ENCODE peak calls at places on chromosomes 6 and 20, in seven cellular contexts. L is HEK293T, U is EL, S is keratinocyte, J is endothelial cell, T is epithelial cell of esophagus, E is cardiac fibroblast. K is an unnamed sample.

GRCh38 chr6:150293423-150294280 is 75.2 kb upstream of the IYD start:
- DNase-seq in L (no peak), U (peak; percentile 53), S (no peak), J (no peak), T (peak; percentile 93), E (peak; percentile 77), K (no peak)

GRCh38 chr20:48682529-48683385 is 145.0 kb downstream of the PREX1 start:
- DNase-seq in L (peak; percentile 41), U (peak; percentile 93), S (no peak), J (peak; percentile 31), T (peak; percentile 12), E (peak; percentile 99), K (peak; percentile 96)

GRCh38 chr6:33768644-33769120 is 20.2 kb downstream of the LEMD2 start:
- DNase-seq in L (peak; percentile 83), U (peak; percentile 84), S (peak; percentile 26), J (peak; percentile 96), T (peak; percentile 75), E (peak; percentile 90), K (peak; percentile 98)

GRCh38 chr6:161368514-161368913 is 94.7 kb upstream of the AGPAT4 start:
- DNase-seq in L (no peak), U (no peak), S (no peak), J (no peak), T (no peak), E (no peak), K (no peak)

GRCh38 chr6:138692058-138692977 is 81.3 kb upstream of the CCDC28A start:
- DNase-seq in L (peak; percentile 91), U (peak; percentile 64), S (no peak), J (peak; percentile 86), T (peak; percentile 56), E (peak; percentile 71), K (peak; percentile 80)

GRCh38 chr6:101605874-101606273 is 212.4 kb downstream of the GRIK2 start:
- DNase-seq in L (peak; percentile 3), U (no peak), S (no peak), J (no peak), T (peak; percentile 82), E (no peak), K (no peak)

GRCh38 chr6:82072113-82072512 is 175.4 kb downstream of the IBTK start:
- DNase-seq in L (no peak), U (no peak), S (no peak), J (no peak), T (no peak), E (no peak), K (no peak)

GRCh38 chr6:33759887-33760629 is 13.4 kb upstream of the IP6K3 start:
- DNase-seq in L (no peak), U (no peak), S (no peak), J (no peak), T (no peak), E (no peak), K (peak; percentile 87)

K was measured in WERI-Rb-1.